ENCODE peak calls at places on chromosomes 1 and 21, in ten cellular contexts. Z is hepatocyte, K is heart left ventricle, B is coronary artery, F is uterus, R is MCF 10A, D is HFFc6, W is cardiac fibroblast, L is neural crest cell, C is lung. G is an unnamed sample.

GRCh38 chr1:92940541-92940940 is 20.7 kb downstream of the DIPK1A start:
- DNase-seq in K (no peak), L (no peak), D (peak), C (no peak), W (peak), F (no peak), Z (no peak), R (no peak), B (no peak), G (no peak)

GRCh38 chr1:235923466-235924008 is 56.8 kb upstream of the LYST start:
- DNase-seq in K (no peak), R (no peak), W (peak), D (peak), B (no peak), F (no peak), L (no peak), Z (peak), C (no peak), G (no peak)

GRCh38 chr21:32423320-32423719 is 10.8 kb downstream of the EVA1C start:
- DNase-seq in W (peak), R (peak), F (no peak), K (no peak), Z (no peak), B (no peak), D (peak), L (no peak), C (no peak), G (no peak)

GRCh38 chr1:234893359-234893724 is 235.3 kb downstream of the TOMM20 start:
- DNase-seq in W (no peak), F (no peak), C (no peak), Z (no peak), K (no peak), D (no peak), L (no peak), R (no peak), B (no peak), G (no peak)

GRCh38 chr1:151830055-151830454 is 1.5 kb downstream of the RORC start:
- DNase-seq in L (no peak), C (no peak), K (no peak), W (no peak), B (no peak), R (no peak), Z (no peak), F (no peak), D (no peak), G (no peak)

GRCh38 chr1:176102700-176103244 is 104.3 kb downstream of the COP1 start:
- DNase-seq in K (no peak), W (no peak), R (no peak), B (no peak), L (no peak), Z (no peak), D (no peak), C (no peak), F (no peak), G (no peak)

GRCh38 chr1:236744533-236744932 is 50.6 kb upstream of the MTR start:
- DNase-seq in C (no peak), Z (no peak), W (no peak), L (no peak), B (no peak), R (no peak), D (no peak), F (no peak), K (no peak), G (no peak)

GRCh38 chr1:65281846-65282245 is 27.5 kb upstream of the DNAJC6 start:
- DNase-seq in L (no peak), B (no peak), K (no peak), W (no peak), Z (no peak), C (no peak), F (no peak), D (no peak), R (no peak), G (no peak)

GRCh38 chr1:39659538-39659937 is 12.4 kb downstream of the NT5C1A start:
- DNase-seq in F (no peak), B (no peak), K (no peak), D (no peak), C (no peak), R (no peak), L (no peak), W (no peak), Z (no peak), G (no peak)

GRCh38 chr1:39659110-39659509 is 12.8 kb downstream of the NT5C1A start:
- DNase-seq in C (no peak), K (no peak), W (no peak), D (no peak), B (no peak), F (no peak), L (no peak), R (no peak), Z (no peak), G (no peak)

GRCh38 chr1:39656416-39656815 is 15.5 kb downstream of the NT5C1A start:
- DNase-seq in D (no peak), R (no peak), W (no peak), C (no peak), Z (no peak), B (no peak), L (no peak), K (no peak), F (no peak), G (no peak)

GRCh38 chr1:39657402-39657801 is 14.5 kb downstream of the NT5C1A start:
- DNase-seq in B (no peak), K (no peak), F (no peak), Z (no peak), W (no peak), R (no peak), C (no peak), L (no peak), D (no peak), G (no peak)

DNA sequence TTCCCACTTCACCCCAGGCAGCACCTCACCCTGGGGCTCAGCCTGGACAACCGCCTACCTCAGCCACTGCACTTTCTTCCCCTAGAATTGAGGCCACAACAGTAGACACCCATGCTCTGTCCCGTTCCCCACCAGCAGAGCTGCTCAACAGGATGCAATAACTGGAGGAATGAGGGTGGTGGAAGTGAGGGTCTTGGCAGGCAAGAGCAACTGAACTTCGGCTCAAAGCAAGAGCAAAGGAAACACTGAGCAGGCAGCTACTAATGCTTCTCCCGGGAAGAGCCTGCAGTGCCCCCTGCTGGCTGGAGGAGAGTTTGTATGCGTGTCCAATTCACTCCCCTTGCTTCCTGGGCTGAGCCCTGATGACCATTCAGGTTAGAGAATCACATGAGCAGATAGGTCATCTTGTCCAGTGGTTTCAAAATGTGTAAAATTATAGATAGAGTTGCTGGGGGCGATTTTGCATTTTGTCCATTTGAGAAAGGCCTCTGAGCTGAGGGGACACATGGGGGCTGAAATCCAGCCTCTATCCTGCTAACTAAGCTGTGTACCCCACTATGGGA is 13.9 kb downstream of the NT5C1A start:
- DNase-seq in Z (peak), D (peak), B (no peak), C (peak), R (peak), W (peak), F (peak), L (peak), K (peak), G (peak)
- TF ChIP-seq CTCF in Z (peak), D (peak), B (peak), C (peak), R (peak), W (peak), F (peak), L (peak), K (peak), G (peak)

GRCh38 chr1:25891606-25892005 is 14.6 kb downstream of the STMN1 start:
- DNase-seq in B (no peak), L (no peak), K (no peak), Z (no peak), F (no peak), D (no peak), C (no peak), R (no peak), W (no peak), G (no peak)

GRCh38 chr1:25888426-25888987 is 13.0 kb upstream of the PAQR7 start:
- DNase-seq in L (no peak), B (no peak), Z (no peak), D (no peak), F (no peak), R (no peak), W (no peak), C (no peak), K (no peak), G (no peak)

GRCh38 chr1:25890249-25891034 is 14.9 kb upstream of the PAQR7 start:
- DNase-seq in D (peak), F (no peak), Z (peak), L (no peak), K (no peak), C (peak), R (peak), B (no peak), W (no peak), G (no peak)

GRCh38 chr1:25893072-25893604 is 13.1 kb downstream of the STMN1 start:
- DNase-seq in R (no peak), C (no peak), W (peak), D (no peak), Z (no peak), F (no peak), L (no peak), B (no peak), K (no peak), G (no peak)

DNA sequence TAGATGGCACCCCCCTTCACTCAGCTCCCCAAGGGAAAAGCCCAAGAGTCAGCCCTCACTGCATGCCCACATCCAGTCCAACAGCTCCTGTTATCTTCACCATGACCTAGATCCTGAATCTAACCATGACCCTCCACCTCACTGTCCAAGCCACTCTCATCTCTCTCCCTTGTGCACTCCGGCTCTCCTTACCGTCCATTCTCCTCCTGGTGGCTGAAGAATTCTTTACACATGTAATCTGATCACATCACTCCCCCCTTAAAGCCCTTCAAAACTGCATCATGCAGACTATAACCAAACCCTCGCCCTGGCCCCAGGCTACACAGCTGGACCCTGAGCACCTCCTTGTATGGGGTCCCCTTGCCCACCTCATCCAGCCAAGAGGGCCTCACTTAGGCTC is 14.0 kb upstream of the PAQR7 start:
- DNase-seq in K (no peak), R (no peak), Z (no peak), F (no peak), C (no peak), L (no peak), B (no peak), W (no peak), D (no peak), G (no peak)
- TF ChIP-seq CTCF in K (no peak), R (no peak), Z (no peak), F (no peak), C (no peak), L (peak), B (no peak), W (no peak), D (peak), G (no peak)

GRCh38 chr1:114315601-114316000 is 161.9 kb upstream of the SYT6 start:
- DNase-seq in L (no peak), F (no peak), W (peak), R (no peak), Z (no peak), K (no peak), B (no peak), C (no peak), D (no peak), G (no peak)

GRCh38 chr1:114314576-114314975 is 160.9 kb upstream of the SYT6 start:
- DNase-seq in B (no peak), K (no peak), Z (no peak), D (no peak), F (no peak), R (no peak), W (no peak), C (no peak), L (no peak), G (no peak)

GRCh38 chr1:114318951-114319350 is 165.3 kb upstream of the SYT6 start:
- DNase-seq in C (no peak), K (no peak), L (no peak), R (no peak), D (no peak), B (no peak), Z (no peak), F (no peak), W (no peak), G (no peak)

GRCh38 chr1:114314098-114314497 is 160.4 kb upstream of the SYT6 start:
- DNase-seq in B (no peak), C (no peak), L (no peak), D (peak), K (no peak), R (no peak), Z (no peak), W (peak), F (no peak), G (no peak)

DNA sequence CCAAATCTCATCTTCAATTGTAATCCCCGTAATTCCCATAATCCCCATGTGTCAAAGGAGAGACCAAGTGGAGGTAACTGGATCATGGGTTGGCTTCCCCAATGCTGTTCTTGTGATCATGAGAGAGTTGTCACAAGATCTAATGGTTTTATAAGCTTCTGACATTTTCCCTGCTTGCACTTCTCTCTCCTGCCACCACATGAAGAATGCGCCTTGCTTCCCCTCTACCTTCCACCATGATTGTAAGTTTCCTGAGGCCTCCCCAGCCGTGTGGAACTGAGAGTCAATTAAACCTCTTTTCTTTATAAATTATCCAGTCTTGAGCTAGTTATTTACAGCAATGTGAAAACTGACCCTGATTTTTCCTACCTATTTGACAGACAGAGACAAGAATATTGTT is 162.5 kb upstream of the SYT6 start:
- DNase-seq in Z (no peak), R (no peak), W (no peak), K (no peak), C (no peak), F (no peak), B (no peak), L (no peak), D (no peak), G (no peak)
- TF ChIP-seq CTCF in Z (no peak), R (no peak), W (no peak), K (no peak), C (no peak), F (no peak), B (no peak), L (no peak), D (no peak), G (no peak)

GRCh38 chr1:194297100-194297499 is 1110.7 kb upstream of the B3GALT2 start:
- DNase-seq in C (no peak), F (no peak), B (no peak), R (no peak), W (no peak), K (no peak), Z (no peak), L (no peak), D (no peak), G (no peak)

GRCh38 chr1:194296201-194296600 is 1109.8 kb upstream of the B3GALT2 start:
- DNase-seq in F (no peak), W (no peak), K (no peak), R (no peak), Z (no peak), B (no peak), C (no peak), D (peak), L (no peak), G (no peak)

GRCh38 chr1:194294006-194294405 is 1107.6 kb upstream of the B3GALT2 start:
- DNase-seq in B (no peak), W (no peak), Z (no peak), D (no peak), K (no peak), F (no peak), R (no peak), L (no peak), C (no peak), G (no peak)

GRCh38 chr1:194297999-194298598 is 1111.7 kb upstream of the B3GALT2 start:
- DNase-seq in Z (no peak), C (no peak), F (no peak), L (no peak), W (no peak), K (no peak), D (no peak), B (no peak), R (peak), G (no peak)

DNA sequence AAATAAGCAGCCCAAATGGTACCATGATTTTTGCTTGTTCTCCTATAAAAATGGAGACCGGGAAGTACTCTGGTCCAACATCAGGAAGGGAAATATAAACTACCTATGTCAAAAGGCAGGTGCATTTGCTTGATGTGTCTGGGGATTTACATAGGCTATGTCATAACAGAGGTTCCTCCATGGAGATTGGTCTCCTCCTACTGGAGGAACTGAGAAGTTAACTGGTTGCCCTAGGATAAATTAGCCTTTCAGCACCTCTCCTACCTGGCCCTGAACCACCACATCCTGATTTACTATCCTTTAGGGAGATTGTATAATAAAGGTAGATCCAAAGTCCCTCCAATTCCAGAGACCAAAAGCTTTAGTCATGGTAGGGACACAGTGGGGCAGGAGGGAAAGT is 1109.3 kb upstream of the B3GALT2 start:
- DNase-seq in W (peak), Z (peak), R (peak), B (no peak), F (no peak), C (no peak), K (no peak), D (peak), L (no peak), G (no peak)
- TF ChIP-seq CTCF in W (peak), Z (peak), R (peak), B (no peak), F (peak), C (peak), K (peak), D (peak), L (peak), G (peak)

GRCh38 chr1:33147275-33147996 is 34.4 kb downstream of the TRIM62 start:
- DNase-seq in L (no peak), C (no peak), Z (no peak), B (no peak), D (no peak), K (no peak), W (no peak), R (no peak), F (no peak), G (no peak)

GRCh38 chr1:33148615-33149014 is 33.2 kb downstream of the TRIM62 start:
- DNase-seq in K (no peak), D (no peak), B (no peak), C (no peak), L (no peak), R (no peak), W (no peak), F (no peak), Z (no peak), G (no peak)

GRCh38 chr1:33149453-33150190 is 32.2 kb downstream of the TRIM62 start:
- DNase-seq in F (no peak), W (no peak), Z (no peak), R (no peak), B (no peak), L (no peak), K (no peak), D (no peak), C (peak), G (no peak)

GRCh38 chr1:33146038-33146437 is 35.8 kb downstream of the TRIM62 start:
- DNase-seq in W (no peak), K (no peak), F (no peak), B (no peak), D (no peak), Z (no peak), R (no peak), L (no peak), C (no peak), G (no peak)

DNA sequence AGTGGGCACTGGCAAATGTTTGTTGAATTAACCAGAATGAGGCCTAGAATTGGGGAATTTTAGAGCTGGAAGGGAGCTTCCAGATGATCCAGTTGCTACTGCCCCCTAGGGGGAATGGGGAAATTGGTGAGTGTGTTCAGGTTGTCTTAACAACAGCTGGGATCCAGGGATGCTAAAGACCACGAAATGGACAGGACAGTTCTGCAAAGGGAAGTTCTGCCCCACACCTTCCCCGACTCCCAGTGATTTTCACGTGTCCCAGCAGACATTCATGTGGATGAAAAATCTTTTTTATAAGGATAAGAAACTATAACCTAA is 33.9 kb downstream of the TRIM62 start:
- DNase-seq in F (no peak), L (no peak), B (no peak), R (peak), C (no peak), D (peak), W (peak), Z (no peak), K (no peak), G (no peak)
- TF ChIP-seq CTCF in F (no peak), L (peak), B (no peak), R (peak), C (no peak), D (peak), W (peak), Z (peak), K (no peak), G (peak)

DNA sequence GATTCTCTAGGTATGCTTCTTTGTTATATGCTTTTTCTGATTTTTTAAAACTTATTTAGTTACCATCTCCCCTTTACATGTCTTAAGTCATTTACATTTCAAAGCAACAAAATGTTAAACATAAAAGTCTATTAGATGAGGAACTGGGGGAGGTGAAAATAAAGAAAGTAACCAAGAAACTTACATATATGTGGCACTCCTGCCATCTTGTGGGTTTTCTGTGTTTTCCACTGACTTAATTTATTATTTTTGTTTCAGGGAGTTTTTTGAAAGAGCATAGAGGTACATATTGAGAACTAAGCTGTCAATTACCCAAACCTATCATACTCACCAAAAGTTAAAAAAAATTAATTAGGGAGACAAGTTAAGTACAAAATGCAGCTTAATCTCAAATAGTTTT is 1531.1 kb downstream of the MRPL39 start:
- DNase-seq in W (peak), Z (no peak), D (no peak), F (no peak), C (no peak), B (no peak), L (no peak), K (no peak), R (peak), G (no peak)
- TF ChIP-seq CTCF in W (no peak), Z (no peak), D (no peak), F (no peak), C (no peak), B (no peak), L (no peak), K (peak), R (no peak), G (no peak)

DNA sequence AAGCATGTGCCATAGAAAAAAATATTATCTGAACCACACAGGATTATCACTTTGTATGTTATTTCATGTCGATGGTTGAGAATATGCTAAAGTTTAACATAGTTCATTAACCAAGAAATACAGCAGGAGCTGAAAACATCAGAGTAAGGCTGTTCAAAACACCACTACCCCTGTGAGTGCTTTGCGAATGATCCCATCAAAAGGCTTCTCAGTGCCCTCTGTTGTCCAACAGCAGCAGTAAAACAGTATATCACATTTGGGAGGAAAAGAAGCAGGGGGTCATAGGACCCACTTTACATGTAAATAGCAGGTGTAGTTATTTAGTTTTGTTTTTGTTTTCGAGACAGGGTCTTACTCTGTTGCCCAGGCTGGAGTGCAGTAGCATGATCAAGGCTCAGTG is 289.4 kb upstream of the FMN2 start:
- DNase-seq in B (no peak), C (no peak), D (no peak), W (no peak), L (no peak), K (no peak), Z (no peak), F (no peak), R (no peak), G (no peak)
- TF ChIP-seq CTCF in B (no peak), C (no peak), D (no peak), W (no peak), L (no peak), K (no peak), Z (no peak), F (no peak), R (no peak), G (no peak)

G was measured in glutamatergic neuron.